ENCODE peak calls at places on chromosomes 12 and 14, in seven cellular contexts. D is OCI-LY7, H is BE2C, R is mucosa of descending colon, T is right lobe of liver, B is stomach, N is breast epithelium. E is an unnamed sample. For H3K4me1, the result is how much of the 10 kb centered on the place peaks cover.

GRCh38 chr14:72878746-72879145 is 15.2 kb downstream of the DPF3 start:
- DNase-seq in B (no peak), R (no peak), H (no peak), T (no peak), N (no peak), D (no peak), E (no peak)

GRCh38 chr14:93683241-93683640 is 105.0 kb downstream of the PRIMA1 start:
- DNase-seq in H (peak), D (peak), R (peak), T (no peak), B (no peak), N (no peak), E (peak)

GRCh38 chr12:15701212-15701611 is 88.0 kb downstream of the EPS8 start:
- DNase-seq in N (no peak), R (no peak), T (no peak), D (no peak), H (no peak), B (no peak), E (no peak)

GRCh38 chr14:90675399-90675798 is 140.8 kb downstream of the TTC7B start:
- DNase-seq in R (no peak), T (no peak), D (no peak), N (no peak), H (peak), B (no peak), E (no peak)

GRCh38 chr14:99603471-99603933 is 505 bp downstream of the CCDC85C start:
- DNase-seq in R (peak), B (no peak), T (no peak), D (peak), N (no peak), H (peak), E (no peak)

GRCh38 chr14:61438036-61438435 is 116.7 kb downstream of the PRKCH start:
- DNase-seq in N (no peak), T (no peak), R (no peak), D (no peak), B (no peak), H (no peak), E (no peak)

GRCh38 chr14:103624860-103625259 is 4.2 kb upstream of the KLC1 start:
- DNase-seq in T (peak), N (peak), H (peak), B (peak), R (peak), D (peak), E (peak)

GRCh38 chr12:118064608-118065007 is 3.6 kb upstream of the WSB2 start:
- DNase-seq in T (no peak), R (no peak), D (peak), H (no peak), B (no peak), N (no peak), E (peak)

GRCh38 chr14:100762089-100762515 is 35.4 kb downstream of the DLK1 start:
- DNase-seq in B (no peak), H (no peak), N (no peak), R (no peak), D (no peak), T (no peak), E (no peak)

GRCh38 chr12:91424506-91424905 is 241.9 kb upstream of the DCN start:
- DNase-seq in H (no peak), B (no peak), D (no peak), T (no peak), R (no peak), N (no peak), E (no peak)

GRCh38 chr14:37903561-37904191 is 304.0 kb upstream of the SSTR1 start:
- DNase-seq in N (no peak), R (peak), D (peak), B (no peak), H (peak), T (no peak), E (peak)

GRCh38 chr12:34597548-34598351 is 575.5 kb downstream of the ALG10 start:
- DNase-seq in H (peak), T (peak), R (no peak), D (no peak), B (peak), N (no peak), E (no peak)

GRCh38 chr14:38078393-38078792 is 129.3 kb upstream of the SSTR1 start:
- DNase-seq in T (no peak), B (peak), R (peak), H (no peak), N (no peak), D (peak), E (peak)

GRCh38 chr12:58349161-58349560 is 407.8 kb downstream of the ATP23 start:
- DNase-seq in R (peak), T (no peak), N (no peak), B (no peak), D (no peak), H (no peak), E (no peak)

GRCh38 chr12:57133013-57133569 is 4.8 kb downstream of the LRP1 start:
- DNase-seq in T (no peak), R (no peak), N (no peak), B (no peak), H (no peak), D (no peak), E (no peak)

GRCh38 chr12:27344760-27345159 is 12.1 kb downstream of the BMAL2 start:
- DNase-seq in D (no peak), B (no peak), R (no peak), T (no peak), H (no peak), N (no peak), E (no peak)

DNA sequence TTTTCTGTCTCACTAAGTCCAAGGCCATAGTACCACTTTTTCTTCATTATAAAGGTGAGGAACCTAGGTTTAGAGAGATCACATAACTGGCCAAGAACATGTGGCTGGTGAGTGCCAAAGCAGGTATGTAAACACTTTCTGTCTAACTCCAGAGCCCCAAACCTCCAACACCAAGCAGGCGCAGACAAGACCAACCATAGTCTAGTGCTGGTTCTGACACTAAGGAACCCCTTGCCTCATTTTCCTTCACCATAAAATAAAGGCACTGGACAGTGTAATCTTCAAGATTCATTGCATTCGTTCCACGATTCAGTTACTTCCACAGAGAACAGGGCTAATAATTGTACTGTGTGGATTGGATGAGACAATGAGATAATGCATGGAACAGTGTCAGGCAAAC is 71.0 kb downstream of the NPAS3 start:
- DNase-seq in R (no peak), N (no peak), H (no peak), T (no peak), D (no peak), B (no peak), E (no peak)
- H3K4me1 ChIP-seq in R (under half), N (under half), H (under half), T (under half), D (under half), B (under half), E (under half)

GRCh38 chr12:54279227-54279631 is 693 bp downstream of the CBX5 start:
- DNase-seq in T (no peak), N (no peak), R (no peak), H (no peak), D (no peak), B (no peak), E (no peak)
- H3K4me1 ChIP-seq in T (under half), N (under half), R (under half), H (under half), D (half or more), B (half or more), E (under half)

GRCh38 chr14:77037886-77038511 is 9.5 kb upstream of the IRF2BPL start:
- DNase-seq in R (no peak), D (no peak), T (no peak), B (no peak), H (no peak), N (no peak), E (no peak)
- H3K4me1 ChIP-seq in R (under half), D (half or more), T (under half), B (half or more), H (under half), N (half or more), E (half or more)

GRCh38 chr12:129381717-129382116 is 522.1 kb downstream of the TMEM132D start:
- DNase-seq in B (no peak), D (no peak), R (no peak), N (no peak), T (no peak), H (no peak), E (no peak)

GRCh38 chr12:129385637-129385990 is 518.2 kb downstream of the TMEM132D start:
- DNase-seq in D (no peak), H (no peak), N (no peak), T (no peak), B (no peak), R (no peak), E (no peak)
- H3K4me1 ChIP-seq in D (under half), H (under half), N (under half), T (under half), B (under half), R (under half), E (under half)